ENCODE peak calls at places on chromosomes 1 and 21, in eight cellular contexts. E is dermis microvascular lymphatic vessel endothelial cell; P is amniotic stem cell; Q is NCI-H1092; F is IMR-90; A is stimulated activated CD4-positive, alpha-beta T cell treated with anti-CD3 and anti-CD28 coated beads, Interleukin-1b, Interleukin-23, amount 100 ng/mL, for 24 hours; J is HFFc6; C is SK-N-DZ. D is an unnamed sample.
A peak's percentile ranks its signal among the peaks of the same experiment; 100 is the strongest.

GRCh38 chr1:2208309-2209239 is 14.0 kb upstream of the FAAP20 start:
- DNase-seq in E (peak; percentile 69), P (peak; percentile 93), Q (no peak), F (peak; percentile 88), A (no peak), J (peak; percentile 91), C (no peak), D (no peak)

GRCh38 chr1:8661185-8662110 is 156.0 kb downstream of the RERE start:
- DNase-seq in E (no peak), P (peak; percentile 29), Q (no peak), F (peak; percentile 91), A (no peak), J (peak; percentile 87), C (no peak), D (no peak)

GRCh38 chr1:217332426-217333065 is 298.3 kb downstream of the GPATCH2 start:
- DNase-seq in E (no peak), P (no peak), Q (no peak), F (no peak), A (no peak), J (no peak), C (peak; percentile 20), D (no peak)

GRCh38 chr1:2986549-2987305 is 34.5 kb upstream of the ACTRT2 start:
- DNase-seq in E (no peak), P (no peak), Q (no peak), F (no peak), A (no peak), J (no peak), C (no peak), D (no peak)

GRCh38 chr1:176976236-176976635 is 188.3 kb downstream of the ASTN1 start:
- DNase-seq in E (no peak), P (no peak), Q (peak; percentile 4), F (no peak), A (no peak), J (no peak), C (no peak), D (no peak)

GRCh38 chr1:16352842-16353535 is 709 bp upstream of the FBXO42 start:
- DNase-seq in E (no peak), P (no peak), Q (no peak), F (no peak), A (no peak), J (no peak), C (no peak), D (no peak)

GRCh38 chr21:33069994-33070811 is at the start of gene OLIG1:
- DNase-seq in E (no peak), P (no peak), Q (peak; percentile 3), F (peak; percentile 10), A (peak; percentile 32), J (no peak), C (no peak), D (no peak)

GRCh38 chr1:108610073-108610472 is 50.2 kb downstream of the EEIG2 start:
- DNase-seq in E (no peak), P (no peak), Q (peak; percentile 89), F (no peak), A (no peak), J (no peak), C (no peak), D (no peak)

GRCh38 chr1:27513521-27513920 is 23.6 kb upstream of the WASF2 start:
- DNase-seq in E (no peak), P (no peak), Q (no peak), F (no peak), A (no peak), J (no peak), C (no peak), D (no peak)

GRCh38 chr1:118145736-118146135 is 39.3 kb downstream of the SPAG17 start:
- DNase-seq in E (peak; percentile 10), P (no peak), Q (no peak), F (peak; percentile 56), A (no peak), J (no peak), C (no peak), D (no peak)

GRCh38 chr1:15684042-15684461 is at the start of gene PLEKHM2:
- DNase-seq in E (no peak), P (no peak), Q (no peak), F (peak; percentile 35), A (peak; percentile 19), J (no peak), C (no peak), D (no peak)

GRCh38 chr1:113303252-113303651 is 87.1 kb upstream of the MAGI3 start:
- DNase-seq in E (no peak), P (no peak), Q (no peak), F (no peak), A (no peak), J (no peak), C (no peak), D (no peak)

GRCh38 chr21:46459356-46460112 is 843 bp downstream of the DIP2A start:
- DNase-seq in E (no peak), P (no peak), Q (no peak), F (peak; percentile 35), A (no peak), J (peak; percentile 30), C (peak; percentile 4), D (no peak)

GRCh38 chr1:210448293-210448892 is 119.7 kb downstream of the HHAT start:
- DNase-seq in E (peak; percentile 14), P (no peak), Q (peak; percentile 15), F (peak; percentile 69), A (no peak), J (peak; percentile 48), C (peak; percentile 59), D (peak; percentile 3)

GRCh38 chr1:21292991-21293536 is 2.8 kb upstream of the ECE1 start:
- DNase-seq in E (no peak), P (no peak), Q (no peak), F (no peak), A (peak; percentile 60), J (no peak), C (no peak), D (no peak)

GRCh38 chr1:12112711-12113161 is 49.6 kb downstream of the TNFRSF8 start:
- DNase-seq in E (no peak), P (no peak), Q (no peak), F (peak; percentile 51), A (no peak), J (peak; percentile 73), C (no peak), D (no peak)

GRCh38 chr1:153669606-153670005 is 1.2 kb downstream of the ILF2 start:
- DNase-seq in E (no peak), P (no peak), Q (no peak), F (no peak), A (no peak), J (no peak), C (no peak), D (no peak)

GRCh38 chr1:64743954-64744491 is 852 bp upstream of the RAVER2 start:
- DNase-seq in E (no peak), P (no peak), Q (no peak), F (no peak), A (no peak), J (no peak), C (peak; percentile 3), D (no peak)

GRCh38 chr1:155978325-155978972 is at the start of gene ARHGEF2:
- DNase-seq in E (no peak), P (no peak), Q (peak; percentile 59), F (peak; percentile 64), A (peak; percentile 83), J (no peak), C (peak; percentile 65), D (no peak)

GRCh38 chr1:90317628-90318027 is 322.7 kb downstream of the ZNF326 start:
- DNase-seq in E (no peak), P (no peak), Q (no peak), F (no peak), A (no peak), J (no peak), C (no peak), D (no peak)

GRCh38 chr1:6867688-6868370 is 82.6 kb downstream of the CAMTA1 start:
- DNase-seq in E (no peak), P (no peak), Q (no peak), F (no peak), A (no peak), J (no peak), C (no peak), D (no peak)

GRCh38 chr21:22201142-22201541 is 1202.9 kb downstream of the NCAM2 start:
- DNase-seq in E (no peak), P (no peak), Q (no peak), F (no peak), A (no peak), J (no peak), C (no peak), D (no peak)

GRCh38 chr1:152517237-152517811 is 3.0 kb downstream of the CRCT1 start:
- DNase-seq in E (no peak), P (no peak), Q (no peak), F (no peak), A (no peak), J (peak; percentile 18), C (no peak), D (no peak)

GRCh38 chr1:243505986-243506689 is 250.3 kb downstream of the SDCCAG8 start:
- DNase-seq in E (no peak), P (no peak), Q (no peak), F (no peak), A (no peak), J (no peak), C (no peak), D (no peak)

GRCh38 chr1:13828454-13829151 is 128.6 kb downstream of the PRDM2 start:
- DNase-seq in E (no peak), P (no peak), Q (peak; percentile 28), F (no peak), A (no peak), J (no peak), C (peak; percentile 21), D (no peak)

GRCh38 chr21:39900491-39900890 is 33.3 kb downstream of the PCP4 start:
- DNase-seq in E (no peak), P (no peak), Q (no peak), F (no peak), A (no peak), J (no peak), C (no peak), D (no peak)

GRCh38 chr1:39789571-39790110 is 976 bp upstream of the BMP8B start:
- DNase-seq in E (no peak), P (no peak), Q (no peak), F (no peak), A (no peak), J (no peak), C (no peak), D (no peak)

GRCh38 chr1:111967067-111967690 is 22.3 kb downstream of the KCND3 start:
- DNase-seq in E (no peak), P (no peak), Q (no peak), F (no peak), A (no peak), J (no peak), C (no peak), D (no peak)

GRCh38 chr1:241586905-241587532 is 53.1 kb downstream of the CHML start:
- DNase-seq in E (no peak), P (no peak), Q (no peak), F (no peak), A (no peak), J (no peak), C (no peak), D (no peak)

GRCh38 chr1:8394456-8395321 is 76.8 kb downstream of the SLC45A1 start:
- DNase-seq in E (no peak), P (peak; percentile 47), Q (no peak), F (peak; percentile 96), A (peak; percentile 28), J (peak; percentile 94), C (no peak), D (peak; percentile 70)

GRCh38 chr1:157262422-157262821 is 124.2 kb upstream of the ETV3 start:
- DNase-seq in E (no peak), P (no peak), Q (no peak), F (no peak), A (no peak), J (no peak), C (no peak), D (no peak)

GRCh38 chr21:32916522-32917099 is 109.1 kb upstream of the OLIG2 start:
- DNase-seq in E (no peak), P (no peak), Q (no peak), F (no peak), A (no peak), J (no peak), C (no peak), D (no peak)

GRCh38 chr1:112674440-112674985 is at the start of gene MOV10:
- DNase-seq in E (peak; percentile 55), P (peak; percentile 49), Q (peak; percentile 43), F (peak; percentile 67), A (peak; percentile 36), J (peak; percentile 48), C (peak; percentile 61), D (no peak)

GRCh38 chr1:112524986-112525385 is 16.2 kb downstream of the WNT2B start:
- DNase-seq in E (no peak), P (no peak), Q (no peak), F (no peak), A (no peak), J (no peak), C (no peak), D (no peak)

D was measured in pulmonary artery endothelial cell.